ENCODE peak calls at places on chromosomes 4 and X, in five cellular contexts. K, U, X, R and G are unnamed samples.

GRCh38 chr4:145482209-145483021 is 762 bp downstream of the SMAD1 start:
- DNase-seq in X (no peak), U (peak), R (peak), K (no peak), G (peak)

GRCh38 chrX:11558972-11559371 is 106.7 kb downstream of the ARHGAP6 start:
- DNase-seq in U (peak), R (peak), X (no peak), K (no peak), G (no peak)

GRCh38 chr4:77015390-77015789 is 60.4 kb downstream of the CCNI start:
- DNase-seq in U (no peak), X (no peak), K (no peak), R (no peak), G (peak)

GRCh38 chr4:148341980-148342800 is 100.0 kb downstream of the NR3C2 start:
- DNase-seq in R (no peak), U (no peak), X (no peak), K (no peak), G (no peak)

GRCh38 chr4:184385705-184386141 is 88.6 kb downstream of the IRF2 start:
- DNase-seq in R (peak), U (no peak), X (no peak), K (peak), G (no peak)

GRCh38 chrX:153887385-153887784 is 1.4 kb upstream of the L1CAM start:
- DNase-seq in K (no peak), R (no peak), U (no peak), X (no peak), G (no peak)

GRCh38 chr4:67054901-67055300 is 490.4 kb downstream of the CENPC start:
- DNase-seq in U (no peak), R (no peak), X (no peak), K (no peak), G (no peak)

GRCh38 chrX:74234829-74235228 is 69.2 kb upstream of the ZCCHC13 start:
- DNase-seq in R (no peak), K (no peak), U (no peak), X (no peak), G (no peak)

GRCh38 chrX:113580486-113580885 is 739.9 kb upstream of the AMOT start:
- DNase-seq in X (no peak), R (no peak), U (no peak), K (no peak), G (no peak)

GRCh38 chr4:10403633-10404445 is 53.4 kb downstream of the ZNF518B start:
- DNase-seq in X (no peak), R (peak), K (no peak), U (no peak), G (peak)

GRCh38 chr4:55170462-55170861 is 45.1 kb upstream of the KDR start:
- DNase-seq in X (no peak), K (no peak), R (no peak), U (no peak), G (peak)

GRCh38 chr4:21753084-21753760 is 195.3 kb downstream of the KCNIP4 start:
- DNase-seq in K (no peak), R (no peak), X (no peak), U (no peak), G (no peak)